ENCODE peak calls at places on chromosomes 11 and 22, in four cellular contexts. C is K562, H is GM12878, N is WTC11. M is an unnamed sample.

GRCh38 chr11:70482529-70482917 is 84.2 kb downstream of the CTTN start:
- DNase-seq in C (no peak), H (no peak), N (no peak), M (no peak)

GRCh38 chr11:64881476-64881875 is 3.1 kb upstream of the EHD1 start:
- DNase-seq in C (no peak), H (no peak), N (no peak), M (no peak)

GRCh38 chr11:36265793-36266628 is 23.2 kb downstream of the COMMD9 start:
- DNase-seq in C (peak; percentile 73), H (no peak), N (peak; percentile 80), M (peak; percentile 81)

GRCh38 chr22:50261615-50262459 is at the start of gene MAPK12:
- DNase-seq in C (peak; percentile 84), H (no peak), N (peak; percentile 72), M (peak; percentile 88)

GRCh38 chr11:15505155-15505554 is 390.4 kb downstream of the INSC start:
- DNase-seq in C (no peak), H (no peak), N (no peak), M (no peak)

GRCh38 chr22:35746946-35747703 is 29.5 kb downstream of the APOL5 start:
- DNase-seq in C (no peak), H (no peak), N (no peak), M (no peak)

GRCh38 chr11:2586091-2586792 is 113.6 kb downstream of the KCNQ1OT1 start:
- DNase-seq in C (no peak), H (no peak), N (no peak), M (peak; percentile 19)

GRCh38 chr11:134575504-134576230 is 163.6 kb upstream of the B3GAT1 start:
- DNase-seq in C (no peak), H (no peak), N (no peak), M (no peak)

GRCh38 chr11:76657139-76657823 is 13.3 kb downstream of the LRRC32 start:
- DNase-seq in C (no peak), H (no peak), N (peak; percentile 6), M (no peak)

GRCh38 chr11:18452927-18453326 is 2.7 kb upstream of the LDHAL6A start:
- DNase-seq in C (no peak), H (no peak), N (no peak), M (no peak)

GRCh38 chr11:88188251-88189030 is 13.2 kb upstream of the RAB38 start:
- DNase-seq in C (peak; percentile 11), H (no peak), N (no peak), M (no peak)

GRCh38 chr11:24386551-24387404 is 110.1 kb upstream of the LUZP2 start:
- DNase-seq in C (no peak), H (no peak), N (no peak), M (peak; percentile 13)

GRCh38 chr11:120748485-120748814 is 236.9 kb downstream of the GRIK4 start:
- DNase-seq in C (no peak), H (no peak), N (no peak), M (peak; percentile 25)

GRCh38 chr22:17307566-17307965 is 61.7 kb upstream of the CECR2 start:
- DNase-seq in C (no peak), H (no peak), N (no peak), M (no peak)

GRCh38 chr11:2892215-2893020 is 6.8 kb upstream of the CDKN1C start:
- DNase-seq in C (peak; percentile 87), H (no peak), N (peak; percentile 84), M (peak; percentile 92)

GRCh38 chr11:29328961-29329441 is 687.8 kb downstream of the KCNA4 start:
- DNase-seq in C (no peak), H (no peak), N (no peak), M (peak; percentile 1)

GRCh38 chr11:29336727-29337212 is 680.1 kb downstream of the KCNA4 start:
- DNase-seq in C (no peak), H (no peak), N (no peak), M (no peak)

GRCh38 chr11:29334781-29335140 is 682.1 kb downstream of the KCNA4 start:
- DNase-seq in C (no peak), H (no peak), N (no peak), M (no peak)

DNA sequence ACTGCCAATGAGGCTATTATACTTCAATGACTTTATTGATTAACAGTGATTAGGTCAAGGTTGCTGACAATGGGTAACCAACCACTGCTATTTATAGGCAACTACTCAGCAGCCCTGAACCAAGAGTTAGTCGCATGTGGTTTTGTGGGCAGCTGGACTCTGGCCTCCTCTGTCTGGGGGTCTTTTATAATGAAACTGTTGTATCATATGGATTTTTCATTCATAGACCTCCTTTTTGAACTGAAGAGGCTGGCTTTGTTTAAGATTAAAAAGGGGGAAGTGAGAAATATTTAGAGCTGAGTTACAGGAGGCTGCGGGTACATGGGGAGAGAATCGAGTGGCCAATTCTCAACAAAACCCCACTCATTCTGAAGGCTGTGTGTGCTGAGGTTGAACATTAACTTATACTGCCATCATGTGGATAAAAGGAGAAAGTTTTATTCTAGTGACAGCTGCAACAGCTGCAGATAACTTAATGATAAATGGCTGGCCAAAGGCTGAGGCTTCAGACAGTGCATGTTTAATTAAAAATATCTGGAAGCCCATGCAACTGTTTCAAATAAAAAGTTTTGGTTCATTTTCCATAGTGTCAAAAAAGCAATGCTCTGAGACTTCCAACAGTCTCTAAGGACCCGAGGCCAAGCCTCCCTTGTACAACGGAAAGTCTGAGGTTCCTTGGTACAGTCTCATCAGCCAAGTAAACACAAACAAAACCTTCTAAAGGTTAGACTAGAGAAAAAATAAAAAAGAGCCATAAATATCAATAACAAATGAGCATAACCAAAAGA is 682.6 kb downstream of the KCNA4 start:
- DNase-seq in C (no peak), H (peak; percentile 31), N (no peak), M (peak; percentile 23)
- TF ChIP-seq USF1 in C (no peak), H (no peak), N (no peak), M (no peak)

GRCh38 chr11:84714316-84714780 is 912.8 kb downstream of the DLG2 start:
- DNase-seq in C (peak; percentile 25), H (no peak), N (peak; percentile 87), M (peak; percentile 26)
- TF ChIP-seq USF1 in C (no peak), H (no peak), N (no peak), M (no peak)

DNA sequence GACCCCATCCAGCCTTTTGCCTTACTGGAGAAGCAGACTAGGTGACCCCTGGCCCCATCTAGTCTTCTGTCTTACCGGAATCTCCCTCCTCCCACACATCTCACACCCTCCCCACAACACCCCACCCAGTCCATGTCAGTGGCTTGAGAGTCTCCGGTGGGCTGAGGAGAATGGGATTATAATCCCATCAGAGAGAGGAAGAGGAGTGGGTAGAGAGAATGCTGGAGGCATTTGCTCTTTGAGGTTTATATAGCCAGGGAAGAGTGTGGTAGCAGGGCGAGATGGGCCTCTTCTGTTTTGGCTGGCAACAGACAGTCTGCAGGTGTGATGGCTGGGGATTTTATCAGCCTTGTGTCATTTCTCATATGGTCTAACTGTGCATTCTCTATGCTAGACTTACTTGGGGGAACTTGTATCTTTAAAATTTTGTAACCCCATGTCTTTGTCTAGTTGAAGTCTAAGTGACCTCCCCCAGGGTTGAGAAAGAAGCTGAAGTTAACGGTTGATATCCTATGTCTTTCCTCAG is 50.3 kb downstream of the GRAMD1B start:
- DNase-seq in C (no peak), H (no peak), N (no peak), M (no peak)
- TF ChIP-seq USF1 in C (no peak), H (no peak), N (no peak), M (no peak)

DNA sequence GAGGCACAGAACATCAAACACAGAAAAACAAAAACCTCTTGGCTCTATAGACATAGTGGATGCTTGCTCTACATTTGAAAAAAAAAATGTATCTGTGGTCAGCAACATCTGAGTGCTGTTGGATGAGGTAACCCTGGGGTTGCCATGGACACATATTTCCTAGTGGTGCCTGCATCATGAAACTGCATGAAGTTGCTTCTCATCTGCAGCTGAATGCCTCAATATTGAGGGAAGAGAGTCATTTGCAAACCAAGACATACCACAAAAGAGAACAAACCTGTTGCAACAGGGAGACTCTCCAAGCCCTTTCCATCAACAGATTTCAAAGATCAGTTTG is 98.7 kb downstream of the SNX19 start:
- DNase-seq in C (no peak), H (no peak), N (no peak), M (no peak)
- TF ChIP-seq USF1 in C (no peak), H (no peak), N (no peak), M (no peak)

GRCh38 chr11:83057721-83058120 is 14.0 kb downstream of the RAB30 start:
- DNase-seq in C (no peak), H (no peak), N (no peak), M (no peak)

GRCh38 chr11:83063073-83063754 is 8.5 kb downstream of the RAB30 start:
- DNase-seq in C (no peak), H (peak; percentile 88), N (no peak), M (no peak)

GRCh38 chr11:83060965-83061364 is 10.7 kb downstream of the RAB30 start:
- DNase-seq in C (no peak), H (no peak), N (no peak), M (no peak)

GRCh38 chr11:83064011-83064410 is 7.7 kb downstream of the RAB30 start:
- DNase-seq in C (no peak), H (no peak), N (no peak), M (no peak)

GRCh38 chr11:83061883-83062282 is 9.8 kb downstream of the RAB30 start:
- DNase-seq in C (no peak), H (peak; percentile 92), N (no peak), M (no peak)
- TF ChIP-seq USF1 in C (no peak), H (no peak), N (no peak), M (no peak)

DNA sequence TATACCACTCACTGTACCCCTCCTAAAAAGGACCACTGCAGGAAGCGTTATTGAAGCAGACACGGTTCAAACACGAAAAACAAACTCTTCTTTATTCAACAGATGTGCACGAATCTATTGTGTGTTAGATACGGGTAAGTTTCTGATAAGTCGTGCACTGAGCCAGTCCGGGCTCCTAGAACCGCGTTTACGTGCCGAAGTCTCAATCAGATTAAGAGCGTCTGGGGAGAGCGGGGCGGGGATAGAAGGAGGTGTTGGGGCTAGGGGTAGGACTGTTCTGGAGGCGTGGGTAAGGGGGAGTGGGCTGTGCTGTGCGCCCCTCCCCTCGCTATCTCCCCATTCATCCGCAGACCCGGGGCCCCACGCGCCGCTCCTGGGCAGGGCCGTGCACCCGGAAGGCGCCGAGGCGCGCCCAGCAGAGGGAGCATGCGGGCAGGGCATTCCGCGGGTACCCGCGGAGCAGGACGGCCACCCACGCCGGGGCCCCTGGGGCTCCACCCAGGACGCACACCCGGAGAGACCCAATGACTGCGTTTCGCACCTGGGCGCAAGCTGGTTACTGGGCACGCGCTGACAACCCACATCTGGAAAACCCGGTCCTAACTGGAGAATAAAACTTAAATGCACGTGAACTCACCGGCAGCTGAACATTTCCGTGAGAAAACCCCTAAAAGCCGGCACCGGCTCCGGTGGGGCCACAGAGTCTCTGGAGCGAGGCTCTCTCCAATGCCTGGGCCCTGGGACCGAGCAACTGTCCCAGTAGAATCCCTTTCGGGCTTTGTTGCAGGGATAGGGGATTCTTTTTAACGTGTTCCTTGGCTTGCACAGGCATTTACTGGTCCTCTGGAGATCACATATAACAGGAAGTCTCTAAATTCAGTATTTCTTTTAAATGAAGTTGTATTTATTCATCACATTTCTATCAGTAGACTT is 40.6 kb downstream of the WEE1 start:
- DNase-seq in C (peak; percentile 87), H (peak; percentile 78), N (peak; percentile 82), M (peak; percentile 82)
- TF ChIP-seq USF1 in C (peak; percentile 21), H (no peak), N (peak; percentile 6), M (no peak)

GRCh38 chr11:104152941-104153340 is 11.0 kb downstream of the PDGFD start:
- DNase-seq in C (no peak), H (no peak), N (no peak), M (no peak)
- TF ChIP-seq USF1 in C (no peak), H (no peak), N (no peak), M (no peak)